ENCODE peak calls at places on chromosomes 7 and 10, in seven cellular contexts. A is IMR-90; G is fibroblast of pulmonary artery; K is neural progenitor cell; F is stimulated activated CD8-positive, alpha-beta memory T cell treated with anti-CD3 and anti-CD28 coated beads, Interleukin-7, amount 100 ng/mL, for 4 hours; V is SW 1271; S is choroid plexus epithelial cell. I is an unnamed sample.
A peak's percentile ranks its signal among the peaks of the same experiment; 100 is the strongest.

GRCh38 chr7:2218444-2218785 is 14.3 kb downstream of the MAD1L1 start:
- DNase-seq in A (no peak), S (no peak), K (no peak), F (no peak), G (no peak), V (no peak), I (no peak)

GRCh38 chr7:112204072-112204775 is 2.0 kb downstream of the DOCK4 start:
- DNase-seq in V (peak; percentile 38), A (no peak), F (no peak), G (peak; percentile 25), S (peak; percentile 22), K (peak; percentile 43), I (no peak)

GRCh38 chr7:24821045-24821853 is 64.0 kb upstream of the GSDME start:
- DNase-seq in S (peak; percentile 93), A (peak; percentile 96), V (peak; percentile 95), F (peak; percentile 76), G (peak; percentile 90), K (no peak), I (peak; percentile 71)

GRCh38 chr7:81676813-81677212 is 93.0 kb downstream of the HGF start:
- DNase-seq in A (peak; percentile 53), S (no peak), K (no peak), V (no peak), F (no peak), G (no peak), I (no peak)

GRCh38 chr7:2032876-2033407 is 199.8 kb downstream of the MAD1L1 start:
- DNase-seq in K (no peak), F (no peak), G (no peak), A (no peak), V (no peak), S (no peak), I (peak; percentile 41)

GRCh38 chr7:28732037-28732869 is 225.9 kb downstream of the TRIL start:
- DNase-seq in V (no peak), F (no peak), A (peak; percentile 55), S (peak; percentile 75), G (peak; percentile 75), K (peak; percentile 24), I (no peak)

GRCh38 chr10:77146937-77147336 is 490.7 kb downstream of the KCNMA1 start:
- DNase-seq in K (no peak), S (no peak), A (peak; percentile 58), V (no peak), G (no peak), F (no peak), I (no peak)

GRCh38 chr7:137146552-137146961 is 197.0 kb downstream of the PTN start:
- DNase-seq in A (peak; percentile 94), K (no peak), G (peak; percentile 56), S (peak; percentile 83), F (no peak), V (no peak), I (no peak)

GRCh38 chr7:8724080-8724718 is 290.8 kb downstream of the NXPH1 start:
- DNase-seq in S (peak; percentile 1), A (no peak), K (peak; percentile 90), F (no peak), G (no peak), V (peak; percentile 64), I (no peak)

GRCh38 chr7:133742709-133743538 is 384.2 kb upstream of the LRGUK start:
- DNase-seq in G (peak; percentile 56), S (peak; percentile 74), F (no peak), V (no peak), A (peak; percentile 36), K (peak; percentile 18), I (no peak)

GRCh38 chr10:60008816-60009215 is 102.5 kb upstream of the CCDC6 start:
- DNase-seq in S (no peak), G (no peak), F (no peak), A (no peak), K (no peak), V (no peak), I (no peak)

GRCh38 chr7:131897016-131897789 is 340.8 kb upstream of the PODXL start:
- DNase-seq in K (no peak), V (no peak), G (peak; percentile 44), A (peak; percentile 24), S (peak; percentile 31), F (no peak), I (no peak)

GRCh38 chr7:100621554-100621953 is 9.2 kb downstream of the MOSPD3 start:
- DNase-seq in S (no peak), A (no peak), G (no peak), V (no peak), K (no peak), F (no peak), I (no peak)

GRCh38 chr10:26946103-26946907 is 85.5 kb upstream of the ABI1 start:
- DNase-seq in A (no peak), K (no peak), S (no peak), G (no peak), V (no peak), F (no peak), I (peak; percentile 59)

GRCh38 chr7:11760372-11760771 is 71.6 kb downstream of the THSD7A start:
- DNase-seq in S (peak; percentile 54), K (peak; percentile 57), V (no peak), G (peak; percentile 4), F (no peak), A (no peak), I (no peak)

GRCh38 chr7:25901658-25902057 is 250.3 kb upstream of the NFE2L3 start:
- DNase-seq in K (no peak), G (no peak), F (no peak), S (no peak), A (no peak), V (no peak), I (no peak)

GRCh38 chr7:159097661-159098423 is 46.8 kb downstream of the VIPR2 start:
- DNase-seq in V (no peak), K (peak; percentile 49), S (no peak), G (no peak), F (no peak), A (no peak), I (peak; percentile 59)

GRCh38 chr10:30671011-30671616 is 41.6 kb upstream of the LYZL2 start:
- DNase-seq in V (peak; percentile 86), G (peak; percentile 88), F (peak; percentile 10), A (peak; percentile 81), K (peak; percentile 70), S (peak; percentile 92), I (no peak)

GRCh38 chr7:90816511-90817142 is 220.5 kb downstream of the CDK14 start:
- DNase-seq in A (peak; percentile 96), F (no peak), V (peak; percentile 36), G (peak; percentile 92), S (peak; percentile 98), K (no peak), I (no peak)

GRCh38 chr7:7517661-7518236 is 17.9 kb downstream of the COL28A1 start:
- DNase-seq in F (no peak), K (no peak), V (no peak), S (no peak), A (no peak), G (no peak), I (no peak)

GRCh38 chr10:78956391-78956790 is 112.4 kb upstream of the ZMIZ1 start:
- DNase-seq in S (no peak), K (no peak), A (no peak), F (no peak), G (no peak), V (no peak), I (no peak)

GRCh38 chr7:255721-256361 is 34.1 kb upstream of the FOXL3 start:
- DNase-seq in A (no peak), K (no peak), V (no peak), F (no peak), G (no peak), S (no peak), I (no peak)

GRCh38 chr7:47285860-47286491 is 295.9 kb downstream of the TNS3 start:
- DNase-seq in K (no peak), S (peak; percentile 40), F (no peak), A (no peak), V (no peak), G (no peak), I (no peak)

GRCh38 chr10:120945182-120945581 is 94.0 kb downstream of the WDR11 start:
- DNase-seq in F (no peak), K (no peak), A (no peak), S (no peak), V (no peak), G (no peak), I (no peak)

GRCh38 chr7:102912742-102913141 is at the start of gene LRRC17:
- DNase-seq in G (peak; percentile 94), K (peak; percentile 43), V (no peak), S (peak; percentile 96), F (no peak), A (peak; percentile 97), I (no peak)

GRCh38 chr7:93873998-93874574 is 16.5 kb downstream of the TFPI2 start:
- DNase-seq in F (no peak), A (no peak), G (no peak), K (no peak), V (no peak), S (no peak), I (no peak)

GRCh38 chr7:18495412-18496335 is at the start of gene HDAC9:
- DNase-seq in G (peak; percentile 56), V (no peak), F (no peak), S (peak; percentile 40), K (peak; percentile 83), A (peak; percentile 48), I (no peak)

GRCh38 chr10:70031215-70031614 is 21.4 kb upstream of the MACROH2A2 start:
- DNase-seq in F (no peak), G (no peak), A (no peak), S (no peak), K (no peak), V (no peak), I (no peak)

GRCh38 chr10:62076872-62077271 is 175.4 kb downstream of the ARID5B start:
- DNase-seq in F (no peak), A (peak; percentile 91), K (no peak), V (no peak), S (peak; percentile 89), G (peak; percentile 58), I (no peak)

GRCh38 chr7:15326044-15326644 is 235.7 kb downstream of the AGMO start:
- DNase-seq in G (peak; percentile 63), K (peak; percentile 43), F (no peak), V (peak; percentile 72), A (peak; percentile 35), S (peak; percentile 74), I (no peak)

GRCh38 chr10:35912615-35913170 is 270.6 kb upstream of the FZD8 start:
- DNase-seq in A (peak; percentile 82), S (peak; percentile 65), V (no peak), K (peak; percentile 8), G (peak; percentile 52), F (no peak), I (no peak)

GRCh38 chr10:31014146-31014880 is 17.4 kb downstream of the ZNF438 start:
- DNase-seq in F (no peak), V (no peak), G (no peak), A (no peak), S (no peak), K (no peak), I (no peak)

GRCh38 chr10:60718891-60719290 is 59.4 kb upstream of the CDK1 start:
- DNase-seq in F (no peak), G (peak; percentile 43), K (no peak), V (no peak), A (no peak), S (peak; percentile 67), I (no peak)

GRCh38 chr10:121085386-121085785 is 234.2 kb downstream of the WDR11 start:
- DNase-seq in F (no peak), S (no peak), A (no peak), K (no peak), G (no peak), V (no peak), I (no peak)